ENCODE peak calls at places on chromosomes 11 and 22, in four cellular contexts. A is iPS DF 6.9, P is tibial artery, R is ovary. N is an unnamed sample.

GRCh38 chr11:46695345-46696211 is 4.8 kb downstream of the ARHGAP1 start:
- DNase-seq in R (no peak), P (no peak), A (no peak), N (no peak)

GRCh38 chr11:1195690-1196515 is 27.0 kb upstream of the MUC5B start:
- DNase-seq in A (no peak), R (peak; percentile 2), P (peak; percentile 14), N (no peak)

GRCh38 chr22:40919446-40919845 is 31.7 kb upstream of the RBX1 start:
- DNase-seq in A (no peak), R (no peak), P (no peak), N (no peak)

GRCh38 chr22:42866100-42866499 is 9.0 kb upstream of the ARFGAP3 start:
- DNase-seq in A (no peak), R (no peak), P (no peak), N (no peak)

GRCh38 chr22:37686002-37686982 is at the start of gene NOL12:
- DNase-seq in A (no peak), P (peak; percentile 74), R (peak; percentile 71), N (peak; percentile 89)

GRCh38 chr22:47277001-47277400 is 514.6 kb downstream of the TBC1D22A start:
- DNase-seq in P (no peak), A (no peak), R (no peak), N (no peak)

GRCh38 chr22:49666146-49666809 is 161.4 kb downstream of the BRD1 start:
- DNase-seq in R (no peak), P (no peak), A (no peak), N (no peak)

GRCh38 chr11:35791088-35791958 is 128.7 kb downstream of the TRIM44 start:
- DNase-seq in P (no peak), R (no peak), A (no peak), N (no peak)

GRCh38 chr11:122668562-122669090 is 13.1 kb downstream of the UBASH3B start:
- DNase-seq in P (no peak), A (no peak), R (no peak), N (peak; percentile 87)

GRCh38 chr11:67429038-67429668 is 859 bp downstream of the RPS6KB2 start:
- DNase-seq in P (no peak), R (no peak), A (no peak), N (peak; percentile 29)

GRCh38 chr11:69674267-69674885 is 777 bp downstream of the LTO1 start:
- DNase-seq in P (no peak), A (no peak), R (no peak), N (peak; percentile 12)

GRCh38 chr11:19472679-19473078 is 231.9 kb upstream of the E2F8 start:
- DNase-seq in P (no peak), A (no peak), R (no peak), N (no peak)

GRCh38 chr11:76781046-76781801 is 1.9 kb upstream of the TSKU start:
- DNase-seq in R (no peak), A (no peak), P (no peak), N (no peak)

GRCh38 chr11:109033627-109034340 is 368.9 kb downstream of the DDX10 start:
- DNase-seq in P (no peak), R (no peak), A (no peak), N (no peak)

GRCh38 chr11:103338621-103339484 is 229.6 kb downstream of the DYNC2H1 start:
- DNase-seq in P (no peak), R (no peak), A (no peak), N (no peak)

GRCh38 chr11:4059424-4059823 is 35.2 kb upstream of the RRM1 start:
- DNase-seq in R (no peak), P (no peak), A (no peak), N (no peak)

GRCh38 chr11:87301785-87302540 is 264.2 kb downstream of the TMEM135 start:
- DNase-seq in R (no peak), P (no peak), A (no peak), N (no peak)

GRCh38 chr11:73838443-73839122 is 38.1 kb downstream of the COA4 start:
- DNase-seq in R (no peak), A (no peak), P (no peak), N (no peak)

GRCh38 chr11:20045098-20045688 is 115.1 kb downstream of the DBX1 start:
- DNase-seq in A (no peak), R (no peak), P (no peak), N (no peak)

DNA sequence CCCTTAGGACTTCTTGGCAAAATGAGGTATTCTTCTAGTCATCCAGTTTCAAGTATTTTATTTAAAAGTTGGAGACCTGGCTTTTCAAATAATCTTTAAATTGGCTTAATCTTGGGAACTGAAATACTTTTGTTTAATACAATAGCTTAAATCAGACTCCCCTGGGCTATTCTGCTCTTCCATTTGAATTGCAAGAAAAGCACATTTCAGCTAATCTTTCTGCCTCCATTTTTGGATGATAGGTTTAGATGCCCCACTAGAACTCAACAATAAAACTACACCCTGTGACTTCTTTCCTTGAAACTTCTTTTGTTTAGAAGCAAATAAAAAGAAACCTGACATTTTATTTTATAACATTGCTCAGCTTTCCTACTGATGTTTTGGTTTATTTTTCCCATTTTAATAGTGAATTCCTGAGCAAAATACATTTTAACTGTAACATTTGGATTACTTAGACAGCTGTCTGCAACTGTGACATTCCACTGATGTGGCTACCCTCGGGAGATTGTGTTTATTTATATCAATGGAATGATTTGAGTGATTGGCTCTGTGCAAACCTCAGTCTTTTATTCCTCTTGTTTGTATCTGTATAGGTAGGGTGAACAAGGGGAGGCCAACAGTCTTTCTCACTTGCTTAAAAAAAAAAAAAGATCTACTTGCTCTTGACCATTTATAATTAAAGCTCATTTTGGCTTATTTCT is 1045.8 kb upstream of the CNTN5 start:
- DNase-seq in A (no peak), R (no peak), P (no peak), N (no peak)
- H3K27ac ChIP-seq in A (no peak overlapping the region), R (no peak overlapping the region), P (no peak overlapping the region), N (no peak overlapping the region)

GRCh38 chr22:36579441-36579840 is 50.5 kb upstream of the EIF3D start:
- DNase-seq in R (no peak), P (no peak), A (no peak), N (no peak)
- H3K27ac ChIP-seq in R (no peak overlapping the region), P (no peak overlapping the region), A (no peak overlapping the region), N (no peak overlapping the region)

GRCh38 chr22:46100401-46101105 is 49.8 kb upstream of the PPARA start:
- DNase-seq in R (no peak), P (no peak), A (no peak), N (no peak)
- H3K27ac ChIP-seq in R (peak overlapping the region; percentile 88), P (peak overlapping the region; percentile 48), A (no peak overlapping the region), N (no peak overlapping the region)

GRCh38 chr11:57263351-57263750 is 26.3 kb upstream of the APLNR start:
- DNase-seq in P (no peak), R (no peak), A (peak; percentile 27), N (no peak)
- H3K27ac ChIP-seq in P (no peak overlapping the region), R (no peak overlapping the region), A (no peak overlapping the region), N (no peak overlapping the region)

GRCh38 chr11:10735532-10736465 is 15.2 kb upstream of the CTR9 start:
- DNase-seq in R (peak; percentile 96), A (peak; percentile 82), P (peak; percentile 95), N (peak; percentile 80)
- H3K27ac ChIP-seq in R (peak overlapping the region; percentile 55), A (no peak overlapping the region), P (peak overlapping the region; percentile 70), N (no peak overlapping the region)

GRCh38 chr11:119317592-119318239 is 786 bp upstream of the MCAM start:
- DNase-seq in P (no peak), A (no peak), R (no peak), N (no peak)

GRCh38 chr11:119315139-119316016 is 1.6 kb downstream of the MCAM start:
- DNase-seq in P (no peak), R (no peak), A (no peak), N (peak; percentile 73)

GRCh38 chr11:119316017-119316728 is 757 bp downstream of the MCAM start:
- DNase-seq in A (no peak), R (no peak), P (peak; percentile 87), N (no peak)

GRCh38 chr11:119318240-119319135 is 1.6 kb upstream of the MCAM start:
- DNase-seq in P (no peak), A (no peak), R (no peak), N (peak; percentile 67)

DNA sequence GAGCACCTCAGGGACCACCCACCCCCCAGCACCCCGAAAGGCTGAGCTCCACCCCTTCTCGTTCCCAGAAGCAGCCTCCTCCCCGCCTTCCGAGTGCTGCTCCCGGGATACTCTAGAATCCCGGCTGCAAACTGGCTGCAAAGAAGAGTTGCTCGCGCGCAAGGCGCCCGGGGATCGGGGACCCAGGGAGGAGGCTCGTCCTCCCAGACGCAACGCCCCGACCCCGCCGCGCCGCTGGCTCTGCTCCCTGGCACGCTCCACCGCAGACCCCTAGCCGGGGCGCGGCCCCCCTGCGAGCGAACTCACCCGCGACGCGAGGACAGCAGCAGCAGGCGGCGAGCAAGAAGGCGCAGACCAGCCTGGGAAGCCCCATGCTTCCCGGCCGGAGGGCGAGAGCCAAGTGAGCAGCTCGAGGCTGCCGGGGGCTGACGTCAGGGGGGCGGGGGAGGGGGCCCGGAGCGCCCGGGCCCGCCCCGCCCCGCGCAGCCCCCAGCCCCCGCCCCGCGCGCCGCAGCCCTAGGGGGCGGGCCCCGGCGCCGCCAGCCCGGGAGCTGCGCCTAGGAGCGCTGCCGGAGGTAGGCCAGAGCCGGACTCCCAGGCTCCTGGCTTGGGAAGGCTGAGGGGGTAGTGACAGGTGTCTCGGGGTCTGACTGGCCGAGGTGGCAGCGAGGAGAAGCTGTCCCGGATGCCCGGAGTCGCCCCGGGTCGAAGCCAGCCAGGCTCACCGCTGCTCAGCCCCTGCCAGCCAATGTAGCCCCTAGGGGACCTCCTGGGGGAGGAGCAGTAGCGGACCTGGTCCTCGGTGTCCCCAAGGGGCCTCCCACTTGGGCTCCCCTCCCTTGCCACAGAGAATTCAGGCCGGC is at the start of gene MCAM:
- DNase-seq in R (no peak), P (peak; percentile 79), A (no peak), N (no peak)
- H3K27ac ChIP-seq in R (peak within 1 kb of the TSS; percentile 76), P (peak within 1 kb of the TSS; percentile 99), A (no peak within 1 kb of the TSS), N (no peak within 1 kb of the TSS)

DNA sequence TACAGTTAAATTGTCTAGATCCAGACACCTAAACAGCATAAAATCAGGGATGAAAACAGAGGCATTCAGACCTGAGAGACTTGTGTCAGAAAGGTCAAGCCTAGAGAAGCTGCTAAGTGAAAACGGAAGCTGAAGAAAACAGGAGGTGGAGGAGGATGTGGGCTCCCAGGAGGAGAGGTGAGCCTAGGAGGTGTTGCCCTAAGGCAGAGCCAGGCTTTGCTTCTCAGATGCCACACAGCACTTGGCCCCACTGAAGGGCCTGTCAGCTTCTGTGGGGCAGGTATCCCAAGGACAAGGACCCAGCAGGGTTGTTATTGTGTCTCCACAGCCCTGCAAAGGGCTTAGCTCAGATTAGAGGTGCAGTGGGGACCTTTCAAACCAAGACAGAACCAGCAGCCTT is 14.4 kb downstream of the UFD1 start:
- DNase-seq in A (no peak), R (no peak), P (no peak), N (no peak)
- H3K27ac ChIP-seq in A (no peak overlapping the region), R (no peak overlapping the region), P (no peak overlapping the region), N (no peak overlapping the region)

GRCh38 chr22:20241579-20242392 is 26.3 kb downstream of the RTN4R start:
- DNase-seq in A (no peak), P (no peak), R (no peak), N (no peak)
- H3K27ac ChIP-seq in A (no peak overlapping the region), P (no peak overlapping the region), R (no peak overlapping the region), N (no peak overlapping the region)

N was measured in OCI-LY7.